ENCODE peak calls at places on chromosomes 6 and 20, in five cellular contexts. One of them, this sample, is unnamed.

GRCh38 chr6:167669870-167670802 is 156.6 kb upstream of the AFDN start:
- DNase-seq in A549: no peak
- DNase-seq in K562: no peak
- DNase-seq in HepG2: no peak
- DNase-seq in GM12878: no peak
- DNase-seq in this sample: no peak

GRCh38 chr6:22512716-22513452 is 56.5 kb upstream of the HDGFL1 start:
- DNase-seq in A549: no peak
- DNase-seq in K562: no peak
- DNase-seq in HepG2: no peak
- DNase-seq in GM12878: no peak
- DNase-seq in this sample: no peak

GRCh38 chr6:4516206-4516605 is 260.0 kb upstream of the CDYL start:
- DNase-seq in A549: no peak
- DNase-seq in K562: no peak
- DNase-seq in HepG2: no peak
- DNase-seq in GM12878: no peak
- DNase-seq in this sample: no peak

GRCh38 chr6:79257381-79258205 is 23.1 kb upstream of the HMGN3 start:
- DNase-seq in A549: no peak
- DNase-seq in K562: no peak
- DNase-seq in HepG2: no peak
- DNase-seq in GM12878: no peak
- DNase-seq in this sample: no peak

GRCh38 chr6:85078071-85078470 is 313.7 kb upstream of the TBX18 start:
- DNase-seq in A549: peak; percentile 23
- DNase-seq in K562: peak; percentile 5
- DNase-seq in HepG2: peak; percentile 5
- DNase-seq in GM12878: no peak
- DNase-seq in this sample: no peak

GRCh38 chr6:21827425-21828192 is 234.1 kb downstream of the SOX4 start:
- DNase-seq in A549: no peak
- DNase-seq in K562: no peak
- DNase-seq in HepG2: no peak
- DNase-seq in GM12878: no peak
- DNase-seq in this sample: no peak

GRCh38 chr20:2140561-2140960 is 38.9 kb downstream of the STK35 start:
- DNase-seq in A549: no peak
- DNase-seq in K562: no peak
- DNase-seq in HepG2: no peak
- DNase-seq in GM12878: no peak
- DNase-seq in this sample: no peak

GRCh38 chr20:1494436-1494835 is 3.2 kb upstream of the SIRPB2 start:
- DNase-seq in A549: no peak
- DNase-seq in K562: no peak
- DNase-seq in HepG2: no peak
- DNase-seq in GM12878: no peak
- DNase-seq in this sample: no peak

GRCh38 chr6:151914475-151914874 is 107.0 kb downstream of the ESR1 start:
- DNase-seq in A549: peak; percentile 62
- DNase-seq in K562: no peak
- DNase-seq in HepG2: peak; percentile 7
- DNase-seq in GM12878: no peak
- DNase-seq in this sample: peak; percentile 8

GRCh38 chr20:47620808-47621805 is 119.4 kb downstream of the NCOA3 start:
- DNase-seq in A549: peak; percentile 71
- DNase-seq in K562: no peak
- DNase-seq in HepG2: peak; percentile 66
- DNase-seq in GM12878: peak; percentile 32
- DNase-seq in this sample: peak; percentile 75

GRCh38 chr20:35974256-35974655 is 5.9 kb downstream of the CNBD2 start:
- DNase-seq in A549: no peak
- DNase-seq in K562: no peak
- DNase-seq in HepG2: no peak
- DNase-seq in GM12878: no peak
- DNase-seq in this sample: no peak

GRCh38 chr6:1015819-1016218 is 296.1 kb upstream of the FOXQ1 start:
- DNase-seq in A549: peak; percentile 12
- DNase-seq in K562: no peak
- DNase-seq in HepG2: peak; percentile 64
- DNase-seq in GM12878: no peak
- DNase-seq in this sample: no peak

GRCh38 chr6:149628865-149629544 is 19.5 kb downstream of the KATNA1 start:
- DNase-seq in A549: no peak
- DNase-seq in K562: no peak
- DNase-seq in HepG2: no peak
- DNase-seq in GM12878: peak; percentile 44
- DNase-seq in this sample: no peak
- TF ChIP-seq JUNB in A549: no peak
- TF ChIP-seq JUNB in K562: no peak
- TF ChIP-seq JUNB in HepG2: no peak
- TF ChIP-seq JUNB in GM12878: no peak
- TF ChIP-seq JUNB in this sample: no peak

DNA sequence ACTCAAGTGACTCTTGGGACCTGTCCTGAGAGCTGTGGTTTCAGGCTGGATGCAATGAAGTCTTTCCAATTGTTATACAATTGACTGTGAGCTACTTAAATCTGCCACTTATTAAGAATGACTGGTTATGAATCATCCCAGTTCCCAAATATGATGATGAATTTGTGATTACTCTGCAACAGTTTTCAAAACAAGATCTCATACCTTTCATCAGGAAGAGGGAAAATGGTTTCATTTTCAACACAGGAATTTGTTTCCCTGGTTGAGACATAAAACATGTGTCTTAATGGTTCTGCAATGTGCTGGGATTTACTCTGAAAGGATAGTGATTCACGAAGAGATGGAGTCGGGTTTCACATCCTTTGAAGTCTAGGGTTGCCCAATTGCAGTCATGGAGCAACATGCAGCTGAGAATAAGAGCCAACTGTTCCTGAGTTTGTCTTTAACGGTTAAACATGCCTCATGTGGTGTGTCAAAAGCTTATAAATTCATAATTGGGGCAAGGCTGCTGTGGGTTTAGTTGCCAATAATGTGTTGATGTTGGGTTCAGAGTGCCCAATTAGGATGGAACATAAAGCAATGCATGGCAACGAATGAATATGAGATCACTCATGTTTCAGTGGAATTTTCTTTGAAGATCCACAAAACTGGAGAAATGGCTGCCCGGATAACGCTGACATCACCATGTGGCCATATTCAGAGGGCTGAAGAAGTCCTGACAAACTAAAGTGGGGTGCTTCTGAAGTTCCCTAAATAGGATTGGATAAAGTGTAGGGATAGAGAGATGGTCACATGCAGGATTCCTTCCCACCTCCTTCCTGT is 41.0 kb downstream of the CYP24A1 start:
- DNase-seq in A549: peak; percentile 96
- DNase-seq in K562: no peak
- DNase-seq in HepG2: peak; percentile 100
- DNase-seq in GM12878: no peak
- DNase-seq in this sample: peak; percentile 76
- TF ChIP-seq JUNB in A549: peak; percentile 99
- TF ChIP-seq JUNB in K562: no peak
- TF ChIP-seq JUNB in HepG2: peak; percentile 51
- TF ChIP-seq JUNB in GM12878: no peak
- TF ChIP-seq JUNB in this sample: no peak

GRCh38 chr20:58137651-58138265 is 90.7 kb downstream of the ANKRD60 start:
- DNase-seq in A549: no peak
- DNase-seq in K562: no peak
- DNase-seq in HepG2: no peak
- DNase-seq in GM12878: no peak
- DNase-seq in this sample: no peak

GRCh38 chr20:58138395-58138794 is 90.1 kb downstream of the ANKRD60 start:
- DNase-seq in A549: no peak
- DNase-seq in K562: no peak
- DNase-seq in HepG2: no peak
- DNase-seq in GM12878: no peak
- DNase-seq in this sample: no peak

GRCh38 chr20:58137236-58137635 is 91.2 kb downstream of the ANKRD60 start:
- DNase-seq in A549: no peak
- DNase-seq in K562: no peak
- DNase-seq in HepG2: no peak
- DNase-seq in GM12878: no peak
- DNase-seq in this sample: no peak

GRCh38 chr20:58133020-58133419 is 95.4 kb downstream of the ANKRD60 start:
- DNase-seq in A549: no peak
- DNase-seq in K562: no peak
- DNase-seq in HepG2: no peak
- DNase-seq in GM12878: no peak
- DNase-seq in this sample: no peak

DNA sequence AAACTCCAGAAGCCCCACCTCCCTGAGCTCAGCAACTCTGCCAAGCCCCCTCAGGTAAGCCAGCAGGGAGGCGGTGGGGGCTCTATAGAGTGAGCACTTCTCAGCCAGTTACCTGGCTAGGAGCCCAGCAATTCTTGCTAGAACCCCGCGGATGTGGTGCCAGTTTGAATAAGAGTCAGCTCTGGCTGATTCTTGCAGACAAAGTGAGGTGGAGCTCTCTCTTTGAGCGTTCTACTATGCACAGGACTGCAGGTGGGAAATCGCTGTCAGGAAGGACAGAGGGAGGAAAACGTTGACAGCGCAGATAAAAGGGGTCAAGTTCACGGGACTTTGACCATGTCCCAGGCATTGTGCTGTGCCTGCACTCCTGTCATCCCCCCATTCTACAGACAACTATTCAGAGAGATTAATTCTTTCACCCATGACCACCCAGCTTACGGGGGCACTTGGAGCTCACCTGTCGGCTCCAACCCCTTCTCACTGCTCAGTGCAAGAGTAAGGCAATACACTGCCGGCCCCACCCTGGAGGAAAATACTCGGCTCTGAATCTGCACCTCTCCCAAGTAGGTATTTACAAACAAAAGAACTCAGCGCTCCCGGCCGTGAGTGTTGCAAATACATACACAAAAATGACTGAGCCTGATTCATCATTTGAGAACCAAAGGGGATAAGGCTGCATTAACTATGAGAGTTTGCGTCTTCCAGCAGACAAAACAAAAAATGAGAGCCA is 92.8 kb downstream of the ANKRD60 start:
- DNase-seq in A549: no peak
- DNase-seq in K562: no peak
- DNase-seq in HepG2: no peak
- DNase-seq in GM12878: no peak
- DNase-seq in this sample: no peak
- TF ChIP-seq JUNB in A549: no peak
- TF ChIP-seq JUNB in K562: no peak
- TF ChIP-seq JUNB in HepG2: no peak
- TF ChIP-seq JUNB in GM12878: no peak
- TF ChIP-seq JUNB in this sample: no peak

GRCh38 chr20:53923745-53924369 is 146.5 kb downstream of the BCAS1 start:
- DNase-seq in A549: no peak
- DNase-seq in K562: no peak
- DNase-seq in HepG2: no peak
- DNase-seq in GM12878: no peak
- DNase-seq in this sample: no peak

GRCh38 chr20:53921443-53921973 is 148.9 kb downstream of the BCAS1 start:
- DNase-seq in A549: no peak
- DNase-seq in K562: no peak
- DNase-seq in HepG2: no peak
- DNase-seq in GM12878: no peak
- DNase-seq in this sample: no peak

GRCh38 chr20:53920647-53921245 is 149.6 kb downstream of the BCAS1 start:
- DNase-seq in A549: no peak
- DNase-seq in K562: no peak
- DNase-seq in HepG2: no peak
- DNase-seq in GM12878: no peak
- DNase-seq in this sample: no peak

GRCh38 chr20:53925651-53926401 is 144.6 kb downstream of the BCAS1 start:
- DNase-seq in A549: no peak
- DNase-seq in K562: no peak
- DNase-seq in HepG2: no peak
- DNase-seq in GM12878: no peak
- DNase-seq in this sample: no peak

GRCh38 chr20:53922901-53923314 is 147.5 kb downstream of the BCAS1 start:
- DNase-seq in A549: no peak
- DNase-seq in K562: no peak
- DNase-seq in HepG2: no peak
- DNase-seq in GM12878: no peak
- DNase-seq in this sample: no peak
- TF ChIP-seq JUNB in A549: no peak
- TF ChIP-seq JUNB in K562: no peak
- TF ChIP-seq JUNB in HepG2: no peak
- TF ChIP-seq JUNB in GM12878: peak; percentile 28
- TF ChIP-seq JUNB in this sample: no peak

This sample was measured in GM23338.